ENCODE peak calls at places on chromosomes 13 and 19, in four cellular contexts. One of them, this sample, is unnamed. For H3K4me1 and H3K36me3, the result is how much of the 10 kb centered on the place peaks cover.

GRCh38 chr19:32642771-32643170 is 32.2 kb downstream of the ANKRD27 start:
- DNase-seq in NT2/D1: no peak
- DNase-seq in colonic mucosa: no peak
- DNase-seq in PC-3: no peak
- DNase-seq in this sample: no peak

GRCh38 chr13:108060111-108060510 is 155.2 kb downstream of the LIG4 start:
- DNase-seq in colonic mucosa: no peak
- DNase-seq in PC-3: no peak
- DNase-seq in NT2/D1: peak
- DNase-seq in this sample: no peak

GRCh38 chr13:24777171-24777570 is 13.2 kb downstream of the RNF17 start:
- DNase-seq in PC-3: peak
- DNase-seq in colonic mucosa: no peak
- DNase-seq in NT2/D1: no peak
- DNase-seq in this sample: peak

GRCh38 chr13:79723462-79724116 is 242.6 kb downstream of the NDFIP2 start:
- DNase-seq in colonic mucosa: peak
- DNase-seq in NT2/D1: no peak
- DNase-seq in PC-3: no peak
- DNase-seq in this sample: no peak

GRCh38 chr13:50589651-50590054 is 253.8 kb downstream of the DLEU7 start:
- DNase-seq in colonic mucosa: no peak
- DNase-seq in NT2/D1: no peak
- DNase-seq in PC-3: peak
- DNase-seq in this sample: peak

GRCh38 chr19:6161271-6161850 is 25.9 kb downstream of the ACSBG2 start:
- DNase-seq in NT2/D1: peak
- DNase-seq in PC-3: peak
- DNase-seq in colonic mucosa: peak
- DNase-seq in this sample: no peak

GRCh38 chr19:40403262-40403984 is 9.8 kb downstream of the PRX start:
- DNase-seq in PC-3: peak
- DNase-seq in colonic mucosa: peak
- DNase-seq in NT2/D1: peak
- DNase-seq in this sample: peak

GRCh38 chr19:677201-677600 is 1.0 kb downstream of the FSTL3 start:
- DNase-seq in PC-3: peak
- DNase-seq in NT2/D1: no peak
- DNase-seq in colonic mucosa: peak
- DNase-seq in this sample: peak

GRCh38 chr19:48053076-48053475 is 9.2 kb upstream of the CABP5 start:
- DNase-seq in colonic mucosa: no peak
- DNase-seq in PC-3: no peak
- DNase-seq in NT2/D1: no peak
- DNase-seq in this sample: no peak

GRCh38 chr13:45048890-45049407 is 59.6 kb downstream of the GPALPP1 start:
- DNase-seq in NT2/D1: no peak
- DNase-seq in colonic mucosa: no peak
- DNase-seq in PC-3: peak
- DNase-seq in this sample: no peak

GRCh38 chr13:34722931-34723330 is 219.1 kb upstream of the NBEA start:
- DNase-seq in PC-3: no peak
- DNase-seq in NT2/D1: no peak
- DNase-seq in colonic mucosa: no peak
- DNase-seq in this sample: no peak

GRCh38 chr19:33376423-33376822 is 2.9 kb downstream of the CEBPG start:
- DNase-seq in NT2/D1: no peak
- DNase-seq in PC-3: peak
- DNase-seq in colonic mucosa: peak
- DNase-seq in this sample: peak

GRCh38 chr19:16367269-16367683 is 42.6 kb downstream of the KLF2 start:
- DNase-seq in colonic mucosa: no peak
- DNase-seq in NT2/D1: no peak
- DNase-seq in PC-3: no peak
- DNase-seq in this sample: no peak

GRCh38 chr13:33363328-33363727 is 77.8 kb upstream of the STARD13 start:
- DNase-seq in colonic mucosa: no peak
- DNase-seq in PC-3: no peak
- DNase-seq in NT2/D1: no peak
- DNase-seq in this sample: no peak

GRCh38 chr13:31054632-31055031 is 107.1 kb downstream of the HSPH1 start:
- DNase-seq in PC-3: no peak
- DNase-seq in colonic mucosa: no peak
- DNase-seq in NT2/D1: no peak
- DNase-seq in this sample: no peak

GRCh38 chr13:105278797-105279425 is 1256.6 kb downstream of the EFNB2 start:
- DNase-seq in PC-3: peak
- DNase-seq in colonic mucosa: no peak
- DNase-seq in NT2/D1: peak
- DNase-seq in this sample: no peak

GRCh38 chr13:24995225-24995804 is 100.6 kb upstream of the PABPC3 start:
- DNase-seq in NT2/D1: peak
- DNase-seq in PC-3: peak
- DNase-seq in colonic mucosa: peak
- DNase-seq in this sample: peak

GRCh38 chr13:111449041-111449440 is 128.6 kb downstream of the TEX29 start:
- DNase-seq in PC-3: no peak
- DNase-seq in NT2/D1: no peak
- DNase-seq in colonic mucosa: no peak
- DNase-seq in this sample: no peak

GRCh38 chr19:38743394-38744297 is 628 bp downstream of the CAPN12 start:
- DNase-seq in PC-3: no peak
- DNase-seq in colonic mucosa: no peak
- DNase-seq in NT2/D1: no peak
- DNase-seq in this sample: no peak

GRCh38 chr13:40979232-40979631 is 39.9 kb downstream of the ELF1 start:
- DNase-seq in PC-3: no peak
- DNase-seq in colonic mucosa: no peak
- DNase-seq in NT2/D1: no peak
- DNase-seq in this sample: no peak
- H3K9ac ChIP-seq in PC-3: no peak
- H3K9ac ChIP-seq in colonic mucosa: no peak
- H3K9ac ChIP-seq in NT2/D1: no peak
- H3K9ac ChIP-seq in this sample: no peak

DNA sequence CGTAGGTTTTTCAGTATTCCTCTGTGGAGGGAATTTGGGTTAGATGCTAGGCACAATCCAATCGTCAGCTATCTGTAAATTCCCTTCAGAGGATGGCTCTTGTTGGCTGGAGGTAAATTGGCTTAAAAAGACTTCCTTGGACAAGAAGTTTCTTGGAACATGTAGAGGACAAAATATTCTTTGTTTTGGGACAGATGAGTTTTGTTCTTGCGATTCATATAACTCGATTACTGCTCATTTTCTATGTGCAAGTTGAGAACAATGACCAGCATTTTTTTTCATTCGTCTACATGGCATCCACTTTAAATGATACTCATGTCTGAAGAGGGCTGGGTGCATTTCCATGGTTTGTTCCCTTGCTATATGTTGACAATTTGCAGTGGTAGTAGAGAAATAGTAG is 41.7 kb downstream of the COL4A2 start:
- DNase-seq in colonic mucosa: no peak
- DNase-seq in NT2/D1: no peak
- DNase-seq in PC-3: no peak
- DNase-seq in this sample: no peak
- H3K4me1 ChIP-seq in colonic mucosa: under half
- H3K4me1 ChIP-seq in NT2/D1: under half
- H3K4me1 ChIP-seq in PC-3: half or more
- H3K4me1 ChIP-seq in this sample: under half

GRCh38 chr19:7556696-7557315 is 21.3 kb downstream of the PNPLA6 start:
- DNase-seq in NT2/D1: no peak
- DNase-seq in PC-3: no peak
- DNase-seq in colonic mucosa: no peak
- DNase-seq in this sample: no peak

GRCh38 chr19:7558667-7559066 is 23.1 kb downstream of the PNPLA6 start:
- DNase-seq in NT2/D1: no peak
- DNase-seq in PC-3: no peak
- DNase-seq in colonic mucosa: no peak
- DNase-seq in this sample: no peak

GRCh38 chr19:7552781-7553180 is 17.3 kb downstream of the PNPLA6 start:
- DNase-seq in colonic mucosa: no peak
- DNase-seq in PC-3: no peak
- DNase-seq in NT2/D1: no peak
- DNase-seq in this sample: no peak

GRCh38 chr19:7554565-7554964 is 19.0 kb downstream of the PNPLA6 start:
- DNase-seq in PC-3: no peak
- DNase-seq in NT2/D1: no peak
- DNase-seq in colonic mucosa: no peak
- DNase-seq in this sample: no peak

GRCh38 chr19:7554990-7555864 is 19.7 kb downstream of the PNPLA6 start:
- DNase-seq in colonic mucosa: peak
- DNase-seq in PC-3: no peak
- DNase-seq in NT2/D1: no peak
- DNase-seq in this sample: peak
- H3K36me3 ChIP-seq in colonic mucosa: under half
- H3K36me3 ChIP-seq in PC-3: half or more
- H3K36me3 ChIP-seq in NT2/D1: half or more
- H3K36me3 ChIP-seq in this sample: under half

GRCh38 chr13:41827507-41828213 is 133.2 kb downstream of the VWA8 start:
- DNase-seq in NT2/D1: no peak
- DNase-seq in colonic mucosa: no peak
- DNase-seq in PC-3: peak
- DNase-seq in this sample: peak
- H3K9ac ChIP-seq in NT2/D1: no peak
- H3K9ac ChIP-seq in colonic mucosa: no peak
- H3K9ac ChIP-seq in PC-3: no peak
- H3K9ac ChIP-seq in this sample: peak

GRCh38 chr19:2048959-2049740 is 1.9 kb downstream of the MKNK2 start:
- DNase-seq in PC-3: no peak
- DNase-seq in colonic mucosa: no peak
- DNase-seq in NT2/D1: no peak
- DNase-seq in this sample: no peak
- H3K4me1 ChIP-seq in PC-3: under half
- H3K4me1 ChIP-seq in colonic mucosa: under half
- H3K4me1 ChIP-seq in NT2/D1: under half
- H3K4me1 ChIP-seq in this sample: half or more

DNA sequence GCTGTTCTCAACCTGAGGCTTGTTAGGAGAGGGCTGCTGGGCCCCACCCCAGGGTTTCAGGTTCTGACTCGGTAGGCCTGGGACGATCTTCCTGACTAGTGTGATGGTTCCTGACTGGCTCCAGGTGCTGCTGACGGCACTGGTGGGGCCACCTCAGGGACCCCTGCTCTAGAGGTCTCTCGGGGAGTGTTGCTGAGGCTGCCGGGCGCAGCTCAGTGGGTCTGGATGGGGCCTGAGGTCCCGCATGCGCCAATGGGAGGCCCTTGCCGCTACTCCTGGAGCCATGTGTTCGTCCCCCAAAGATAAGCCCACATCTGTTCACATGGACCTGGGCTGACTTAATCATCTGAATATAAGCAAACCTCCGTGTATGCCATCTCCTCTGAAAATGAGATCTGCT is 133.0 kb downstream of the ATP11A start:
- DNase-seq in colonic mucosa: no peak
- DNase-seq in NT2/D1: no peak
- DNase-seq in PC-3: no peak
- DNase-seq in this sample: no peak
- H3K36me3 ChIP-seq in colonic mucosa: under half
- H3K36me3 ChIP-seq in NT2/D1: half or more
- H3K36me3 ChIP-seq in PC-3: under half
- H3K36me3 ChIP-seq in this sample: under half

GRCh38 chr19:45765365-45766292 is 3.4 kb downstream of the SIX5 start:
- DNase-seq in PC-3: no peak
- DNase-seq in colonic mucosa: no peak
- DNase-seq in NT2/D1: no peak
- DNase-seq in this sample: no peak

GRCh38 chr19:45764487-45764886 is 4.6 kb downstream of the SIX5 start:
- DNase-seq in colonic mucosa: no peak
- DNase-seq in PC-3: no peak
- DNase-seq in NT2/D1: no peak
- DNase-seq in this sample: no peak

GRCh38 chr19:45766293-45766918 is 2.6 kb downstream of the SIX5 start:
- DNase-seq in NT2/D1: no peak
- DNase-seq in colonic mucosa: no peak
- DNase-seq in PC-3: no peak
- DNase-seq in this sample: no peak

GRCh38 chr19:45763691-45764294 is 5.3 kb downstream of the SIX5 start:
- DNase-seq in NT2/D1: no peak
- DNase-seq in colonic mucosa: no peak
- DNase-seq in PC-3: no peak
- DNase-seq in this sample: no peak

DNA sequence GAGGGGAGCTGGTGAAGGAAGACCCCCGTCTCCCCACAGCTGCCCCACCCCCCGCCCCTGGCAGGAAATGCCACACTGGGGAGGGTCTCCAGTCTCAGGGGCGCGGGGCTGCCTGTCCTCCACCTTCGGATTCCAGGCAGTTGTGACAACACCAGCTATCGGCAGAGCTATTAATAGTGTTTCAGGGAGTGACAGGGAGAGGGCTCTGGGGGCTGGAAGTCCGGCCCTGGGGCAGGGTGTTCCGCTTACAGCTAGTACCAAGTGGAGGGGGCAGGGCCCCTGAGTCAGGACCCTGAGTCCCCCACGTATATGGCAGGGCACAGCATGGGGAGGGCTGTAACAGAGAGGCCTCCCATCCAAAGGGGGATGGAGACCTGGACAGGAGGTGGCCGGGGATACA is 4.1 kb downstream of the SIX5 start:
- DNase-seq in PC-3: no peak
- DNase-seq in NT2/D1: no peak
- DNase-seq in colonic mucosa: no peak
- DNase-seq in this sample: no peak
- H3K9ac ChIP-seq in PC-3: no peak
- H3K9ac ChIP-seq in NT2/D1: peak
- H3K9ac ChIP-seq in colonic mucosa: no peak
- H3K9ac ChIP-seq in this sample: no peak

GRCh38 chr19:56221851-56222250 is 19.8 kb downstream of the ZSCAN5C start:
- DNase-seq in colonic mucosa: no peak
- DNase-seq in NT2/D1: no peak
- DNase-seq in PC-3: no peak
- DNase-seq in this sample: no peak
- H3K4me1 ChIP-seq in colonic mucosa: under half
- H3K4me1 ChIP-seq in NT2/D1: under half
- H3K4me1 ChIP-seq in PC-3: under half
- H3K4me1 ChIP-seq in this sample: under half

DNA sequence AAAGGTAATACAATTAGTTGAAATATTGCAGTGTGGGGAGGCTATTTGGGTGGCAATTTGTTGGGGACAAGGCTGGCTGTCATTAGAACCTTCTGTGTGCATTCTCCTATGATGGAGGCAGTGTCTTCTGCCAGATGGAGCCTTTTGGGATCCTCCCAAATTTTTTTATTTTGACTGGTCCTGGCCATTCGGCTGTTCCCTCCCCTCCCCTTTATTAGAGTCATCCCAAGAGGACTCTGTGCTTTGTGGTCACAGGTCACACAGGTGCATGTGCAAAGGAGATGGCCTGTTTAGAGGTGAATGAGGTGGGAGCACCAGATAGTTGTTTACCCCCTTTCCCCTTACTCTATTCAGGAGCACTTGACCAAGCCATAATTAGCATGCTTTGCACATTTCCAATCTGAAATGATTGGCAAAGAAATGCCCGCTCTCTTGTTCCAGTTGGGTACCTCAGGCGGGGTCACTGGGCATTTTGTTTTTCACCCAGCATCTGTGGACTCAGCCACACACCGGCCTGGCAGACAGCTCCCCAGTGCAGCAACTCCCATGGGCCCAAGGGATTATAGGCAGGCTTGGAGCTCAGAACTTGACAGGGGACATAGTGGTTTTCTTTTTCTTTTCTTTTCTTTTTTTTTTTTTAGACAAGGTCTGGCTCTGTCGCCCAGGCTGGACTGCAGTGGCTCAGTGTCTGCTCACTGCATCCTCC is 19.8 kb downstream of the GATAD2A start:
- DNase-seq in NT2/D1: no peak
- DNase-seq in colonic mucosa: no peak
- DNase-seq in PC-3: no peak
- DNase-seq in this sample: no peak
- H3K36me3 ChIP-seq in NT2/D1: under half
- H3K36me3 ChIP-seq in colonic mucosa: under half
- H3K36me3 ChIP-seq in PC-3: under half
- H3K36me3 ChIP-seq in this sample: under half